ENCODE peak calls at places on chromosomes 5 and 9, in six cellular contexts. U is OCI-LY7, E is stomach, A is lower lobe of right lung, Q is astrocyte, I is suprapubic skin. Y is an unnamed sample.

GRCh38 chr9:38039090-38039906 is 29.7 kb downstream of the SHB start:
- DNase-seq in Q (no peak), E (no peak), I (no peak), A (no peak), U (no peak), Y (no peak)

GRCh38 chr9:125460883-125461475 is 199.4 kb downstream of the GAPVD1 start:
- DNase-seq in E (no peak), U (no peak), I (no peak), Q (peak), A (no peak), Y (no peak)

GRCh38 chr5:173615884-173616576 is 420 bp downstream of the BOD1 start:
- DNase-seq in U (peak), Q (peak), I (peak), A (peak), E (peak), Y (peak)

GRCh38 chr5:158976035-158976434 is 123.7 kb downstream of the EBF1 start:
- DNase-seq in A (no peak), U (no peak), Q (peak), I (no peak), E (no peak), Y (no peak)

GRCh38 chr5:42268630-42269029 is 154.6 kb upstream of the GHR start:
- DNase-seq in U (no peak), I (no peak), E (no peak), A (no peak), Q (peak), Y (no peak)

GRCh38 chr5:141517321-141517720 is 28.4 kb downstream of the PCDHGC5 start:
- DNase-seq in E (no peak), A (no peak), U (no peak), I (no peak), Q (no peak), Y (no peak)

GRCh38 chr5:14595189-14595588 is 13.6 kb downstream of the OTULINL start:
- DNase-seq in E (no peak), Q (no peak), I (no peak), U (peak), A (no peak), Y (no peak)

GRCh38 chr5:172602712-172603289 is 38.3 kb upstream of the NEURL1B start:
- DNase-seq in A (no peak), I (no peak), U (no peak), Q (no peak), E (no peak), Y (no peak)

GRCh38 chr9:136255896-136256890 is 10.6 kb upstream of the QSOX2 start:
- DNase-seq in E (no peak), I (no peak), Q (no peak), U (no peak), A (no peak), Y (no peak)

GRCh38 chr5:34749431-34749872 is 89.5 kb upstream of the TTC23L start:
- DNase-seq in I (no peak), E (no peak), U (no peak), A (no peak), Q (peak), Y (no peak)

GRCh38 chr9:131406567-131407436 is 12.9 kb downstream of the PRRC2B start:
- DNase-seq in I (no peak), E (no peak), A (no peak), Q (no peak), U (no peak), Y (no peak)

GRCh38 chr9:127694890-127695735 is 11.7 kb upstream of the CFAP157 start:
- DNase-seq in U (no peak), I (no peak), A (no peak), Q (no peak), E (no peak), Y (no peak)

GRCh38 chr5:6674421-6674820 is 38.8 kb upstream of the TENT4A start:
- DNase-seq in A (no peak), I (no peak), E (no peak), U (no peak), Q (no peak), Y (no peak)

GRCh38 chr5:110768138-110768845 is 29.5 kb downstream of the SLC25A46 start:
- DNase-seq in I (no peak), E (no peak), Q (peak), A (no peak), U (no peak), Y (no peak)

GRCh38 chr5:37789991-37790390 is 49.9 kb downstream of the GDNF start:
- DNase-seq in A (no peak), I (no peak), E (no peak), Q (peak), U (no peak), Y (no peak)

GRCh38 chr5:138032028-138032571 is 779 bp downstream of the FAM13B start:
- DNase-seq in Q (peak), E (peak), I (no peak), A (peak), U (peak), Y (peak)

GRCh38 chr5:138033275-138033808 is 463 bp upstream of the FAM13B start:
- DNase-seq in U (no peak), A (no peak), E (no peak), Q (no peak), I (no peak), Y (peak)

GRCh38 chr5:138032572-138033274 is at the start of gene FAM13B:
- DNase-seq in E (peak), A (peak), Q (peak), I (peak), U (peak), Y (peak)

GRCh38 chr5:138029944-138030343 is 2.9 kb downstream of the FAM13B start:
- DNase-seq in E (no peak), Q (no peak), U (no peak), I (no peak), A (no peak), Y (no peak)

DNA sequence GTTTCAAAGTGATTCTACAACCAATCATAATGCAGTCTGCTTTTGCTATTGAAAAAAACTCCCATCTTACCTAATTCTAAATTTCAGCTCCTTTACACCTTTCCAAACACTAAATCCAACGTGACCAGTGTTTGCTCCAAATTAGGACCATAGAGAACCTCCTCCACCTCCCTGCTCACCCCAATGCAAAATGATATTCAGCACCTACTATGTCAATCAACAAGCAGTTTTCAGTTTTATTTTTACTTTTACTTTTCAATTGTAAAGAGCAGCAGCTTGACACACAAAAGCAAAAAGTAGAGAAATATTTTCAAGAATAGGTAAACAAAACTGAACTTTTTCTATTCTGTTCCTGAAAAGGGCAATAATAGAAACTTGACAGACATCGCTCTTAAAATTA is 3.4 kb downstream of the FAM13B start:
- DNase-seq in I (no peak), E (no peak), A (no peak), U (no peak), Q (no peak), Y (no peak)
- H3K27ac ChIP-seq in I (no peak), E (no peak), A (no peak), U (no peak), Q (no peak), Y (no peak)

GRCh38 chr9:105389789-105390188 is 58.0 kb upstream of the FSD1L start:
- DNase-seq in I (no peak), U (no peak), E (no peak), A (no peak), Q (no peak), Y (no peak)

GRCh38 chr9:105390901-105391300 is 56.9 kb upstream of the FSD1L start:
- DNase-seq in E (no peak), I (no peak), Q (no peak), A (no peak), U (no peak), Y (no peak)

DNA sequence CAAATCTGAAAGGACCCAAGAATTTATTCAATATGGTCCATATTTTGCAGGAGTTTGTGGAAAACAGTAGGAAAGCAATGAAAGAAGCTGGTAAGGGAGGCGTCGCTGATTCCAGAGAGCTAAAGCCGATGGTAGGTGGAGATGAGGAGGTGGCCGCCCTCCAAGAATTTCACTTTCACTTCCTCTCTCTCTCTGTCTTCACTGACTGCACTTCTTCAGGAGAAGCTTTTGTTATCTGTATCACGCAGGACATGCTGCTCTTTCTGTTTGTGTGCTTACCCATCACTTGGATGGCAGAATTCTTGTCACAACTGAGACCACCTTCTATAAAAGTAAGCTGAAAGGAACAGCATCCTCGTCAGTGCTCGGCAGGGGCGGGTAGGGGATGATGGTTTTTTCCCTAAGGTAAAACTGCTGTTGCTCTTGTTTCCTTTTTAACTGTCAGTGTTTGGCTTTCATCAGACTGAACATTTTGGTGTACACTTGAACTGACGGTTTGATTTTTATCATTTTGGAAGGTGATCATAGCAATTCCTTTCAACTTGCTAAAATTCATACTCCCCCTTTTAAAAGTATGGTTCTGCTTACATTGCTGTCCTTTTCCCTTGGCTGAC is 62.4 kb upstream of the FSD1L start:
- DNase-seq in Q (peak), I (no peak), U (peak), E (no peak), A (no peak), Y (peak)
- H3K4me3 ChIP-seq in Q (peak), I (peak), U (peak), E (no peak), A (peak), Y (no peak)

GRCh38 chr9:123011380-123011779 is 22.1 kb upstream of the GPR21 start:
- DNase-seq in E (no peak), U (no peak), A (no peak), I (no peak), Q (no peak), Y (no peak)

GRCh38 chr9:123011878-123012528 is 21.5 kb upstream of the GPR21 start:
- DNase-seq in E (no peak), U (no peak), I (no peak), A (no peak), Q (no peak), Y (no peak)

GRCh38 chr9:123007269-123007668 is 26.2 kb upstream of the GPR21 start:
- DNase-seq in E (no peak), A (no peak), I (no peak), Q (no peak), U (no peak), Y (no peak)

GRCh38 chr9:123005964-123006363 is 27.5 kb upstream of the GPR21 start:
- DNase-seq in E (no peak), I (no peak), A (no peak), U (no peak), Q (no peak), Y (no peak)

DNA sequence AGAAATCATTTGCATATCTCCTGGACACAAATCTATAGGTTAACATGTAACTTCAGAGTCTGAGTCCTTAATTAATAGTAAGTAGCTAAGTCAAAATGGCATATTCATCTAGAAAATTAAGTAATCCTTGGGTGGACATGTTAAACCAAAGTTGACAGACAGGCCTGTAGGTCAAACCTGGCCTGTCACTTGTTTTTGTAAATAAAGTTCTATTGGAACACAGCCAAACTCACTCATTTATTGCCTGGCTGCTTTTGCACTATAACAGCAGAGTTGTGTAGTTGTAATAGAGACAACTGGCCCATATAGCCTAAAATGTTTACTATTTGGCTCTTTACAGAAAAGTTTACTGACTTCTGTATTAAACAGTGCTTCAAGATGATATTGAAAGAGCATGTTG is 24.6 kb upstream of the GPR21 start:
- DNase-seq in E (no peak), A (no peak), U (no peak), I (no peak), Q (no peak), Y (no peak)
- TF ChIP-seq CTCF in E (no peak), A (no peak), U (no peak), I (no peak), Q (no peak), Y (no peak)

DNA sequence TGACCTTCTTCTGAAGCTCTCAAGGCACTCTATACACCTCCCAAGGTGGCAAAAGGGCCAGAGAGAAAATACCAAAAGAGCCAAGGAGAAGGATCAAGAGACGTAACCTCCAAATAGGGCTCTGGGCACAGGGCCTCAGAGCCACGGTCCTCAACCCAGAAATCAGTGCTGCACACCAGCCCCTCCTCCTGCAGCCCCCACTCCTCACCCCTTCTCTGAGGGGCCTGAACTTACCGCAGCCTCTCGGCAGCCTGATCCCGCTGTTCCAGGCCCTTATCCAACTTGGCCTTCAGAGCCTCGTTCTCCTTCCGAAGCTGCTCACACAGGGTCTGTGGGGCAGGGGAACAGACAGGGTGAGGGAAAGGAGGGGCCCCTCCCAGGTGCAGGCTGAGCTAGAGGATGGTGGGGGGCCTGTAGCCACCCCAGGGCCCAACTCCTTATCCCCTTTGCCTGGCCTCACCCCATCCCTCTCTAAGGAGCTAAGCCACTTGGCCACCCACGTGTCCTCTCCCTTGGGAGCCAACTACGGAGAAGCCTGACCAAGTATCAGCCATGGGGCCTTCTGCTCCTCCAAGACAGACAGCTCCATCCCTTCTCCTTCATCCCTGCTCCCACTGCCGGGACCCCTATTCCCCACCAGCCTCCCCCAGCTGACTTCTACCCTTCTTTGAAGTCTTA is 28.8 kb downstream of the TNIP1 start:
- DNase-seq in I (no peak), A (no peak), Q (no peak), U (no peak), E (no peak), Y (no peak)
- H3K27ac ChIP-seq in I (no peak), A (peak), Q (no peak), U (no peak), E (peak), Y (peak)

Y was measured in testis.